ENCODE peak calls at places on chromosomes 3 and 15, in eight cellular contexts. G is T-helper 1 cell, D is posterior vena cava, U is HFFc6, P is adipocyte, R is endothelial cell, N is astrocyte, Q is GM23338. S is an unnamed sample.

GRCh38 chr15:63198752-63199250 is 9.4 kb downstream of the RAB8B start:
- DNase-seq in N (no peak), D (no peak), P (peak), U (no peak), G (no peak), Q (no peak), R (no peak), S (no peak)

GRCh38 chr3:152295344-152295743 is 26.6 kb downstream of the MBNL1 start:
- DNase-seq in P (no peak), G (no peak), R (no peak), Q (no peak), D (no peak), U (no peak), N (no peak), S (no peak)

GRCh38 chr3:8557298-8557697 is 55.7 kb downstream of the LMCD1 start:
- DNase-seq in U (no peak), Q (no peak), P (no peak), R (no peak), N (no peak), D (no peak), G (no peak), S (no peak)

GRCh38 chr3:115513411-115513800 is 109.9 kb upstream of the GAP43 start:
- DNase-seq in N (no peak), P (no peak), R (no peak), G (no peak), Q (peak), D (no peak), U (no peak), S (no peak)

GRCh38 chr15:65033659-65034269 is 4.3 kb upstream of the MTFMT start:
- DNase-seq in R (no peak), U (peak), D (no peak), N (peak), Q (peak), G (no peak), P (peak), S (no peak)

GRCh38 chr15:73287019-73287418 is 81.7 kb downstream of the HCN4 start:
- DNase-seq in P (peak), N (no peak), D (no peak), U (no peak), R (no peak), G (no peak), Q (no peak), S (no peak)

GRCh38 chr3:44074181-44074580 is 167.5 kb upstream of the TOPAZ1 start:
- DNase-seq in P (no peak), G (no peak), N (no peak), R (no peak), U (no peak), Q (peak), D (no peak), S (no peak)

GRCh38 chr3:24278526-24278925 is 216.1 kb downstream of the THRB start:
- DNase-seq in D (no peak), R (no peak), U (no peak), N (no peak), P (peak), G (no peak), Q (no peak), S (no peak)

GRCh38 chr3:39592306-39592705 is 124.8 kb downstream of the MOBP start:
- DNase-seq in U (peak), N (no peak), P (peak), Q (no peak), R (no peak), G (no peak), D (no peak), S (no peak)

GRCh38 chr3:155304394-155304793 is 10.9 kb upstream of the STRIT1 start:
- DNase-seq in P (no peak), R (no peak), Q (no peak), U (no peak), D (no peak), G (no peak), N (no peak), S (no peak)

GRCh38 chr3:8964436-8965370 is 1.4 kb upstream of the RAD18 start:
- DNase-seq in D (no peak), P (peak), G (no peak), R (no peak), Q (peak), N (peak), U (peak), S (peak)

GRCh38 chr3:169669816-169670215 is 6.3 kb upstream of the MECOM start:
- DNase-seq in P (no peak), N (no peak), Q (no peak), R (no peak), U (no peak), G (no peak), D (no peak), S (no peak)

GRCh38 chr3:189563841-189564563 is 67.2 kb upstream of the TP63 start:
- DNase-seq in N (peak), Q (no peak), D (no peak), R (no peak), P (peak), U (peak), G (no peak), S (peak)

GRCh38 chr3:124395165-124395564 is 335.1 kb upstream of the UMPS start:
- DNase-seq in R (no peak), N (no peak), D (no peak), G (no peak), U (no peak), Q (no peak), P (no peak), S (peak)

GRCh38 chr15:88031461-88031860 is 225.1 kb downstream of the NTRK3 start:
- DNase-seq in G (no peak), Q (no peak), D (no peak), U (no peak), P (no peak), N (no peak), R (no peak), S (no peak)

GRCh38 chr3:172180473-172180872 is 141.1 kb downstream of the FNDC3B start:
- DNase-seq in P (no peak), G (no peak), N (no peak), D (no peak), U (no peak), R (no peak), Q (no peak), S (no peak)

GRCh38 chr15:58115692-58116091 is 22.5 kb upstream of the AQP9 start:
- DNase-seq in G (no peak), P (peak), Q (peak), N (peak), D (no peak), R (no peak), U (peak), S (peak)

GRCh38 chr3:94472511-94472910 is 409.6 kb downstream of the NSUN3 start:
- DNase-seq in G (no peak), P (no peak), U (no peak), Q (no peak), D (no peak), N (no peak), R (no peak), S (no peak)